ENCODE peak calls at places on chromosomes 6 and 20, in eight cellular contexts. One of them, this sample, is unnamed.

GRCh38 chr20:53750827-53751393 is 157.3 kb upstream of the ZNF217 start:
- DNase-seq in HepG2: no peak
- DNase-seq in transverse colon: peak; percentile 22
- DNase-seq in right lobe of liver: no peak
- DNase-seq in BE2C: peak; percentile 89
- DNase-seq in CD8-positive, alpha-beta T cell: peak; percentile 42
- DNase-seq in adrenal gland: no peak
- DNase-seq in IMR-90: peak; percentile 91
- DNase-seq in this sample: no peak

GRCh38 chr20:19850190-19850533 is 92.1 kb downstream of the RIN2 start:
- DNase-seq in BE2C: no peak
- DNase-seq in IMR-90: no peak
- DNase-seq in HepG2: no peak
- DNase-seq in adrenal gland: no peak
- DNase-seq in CD8-positive, alpha-beta T cell: no peak
- DNase-seq in transverse colon: no peak
- DNase-seq in right lobe of liver: no peak
- DNase-seq in this sample: peak; percentile 54

GRCh38 chr6:44608175-44608574 is 220.7 kb downstream of the CDC5L start:
- DNase-seq in HepG2: no peak
- DNase-seq in CD8-positive, alpha-beta T cell: no peak
- DNase-seq in IMR-90: no peak
- DNase-seq in right lobe of liver: no peak
- DNase-seq in transverse colon: no peak
- DNase-seq in BE2C: no peak
- DNase-seq in adrenal gland: no peak
- DNase-seq in this sample: no peak

GRCh38 chr6:19788684-19789083 is 48.5 kb upstream of the ID4 start:
- DNase-seq in BE2C: no peak
- DNase-seq in adrenal gland: no peak
- DNase-seq in HepG2: no peak
- DNase-seq in IMR-90: no peak
- DNase-seq in CD8-positive, alpha-beta T cell: no peak
- DNase-seq in right lobe of liver: no peak
- DNase-seq in transverse colon: no peak
- DNase-seq in this sample: no peak

GRCh38 chr20:34632870-34633452 is 43.9 kb downstream of the PIGU start:
- DNase-seq in adrenal gland: no peak
- DNase-seq in CD8-positive, alpha-beta T cell: no peak
- DNase-seq in BE2C: no peak
- DNase-seq in transverse colon: peak; percentile 39
- DNase-seq in IMR-90: no peak
- DNase-seq in right lobe of liver: no peak
- DNase-seq in HepG2: no peak
- DNase-seq in this sample: no peak

GRCh38 chr6:136250686-136251008 is 536 bp upstream of the MTFR2 start:
- DNase-seq in adrenal gland: no peak
- DNase-seq in CD8-positive, alpha-beta T cell: no peak
- DNase-seq in BE2C: no peak
- DNase-seq in HepG2: no peak
- DNase-seq in transverse colon: no peak
- DNase-seq in right lobe of liver: no peak
- DNase-seq in IMR-90: no peak
- DNase-seq in this sample: no peak

GRCh38 chr6:18048953-18049630 is 61.7 kb upstream of the KIF13A start:
- DNase-seq in IMR-90: no peak
- DNase-seq in transverse colon: no peak
- DNase-seq in BE2C: no peak
- DNase-seq in right lobe of liver: no peak
- DNase-seq in CD8-positive, alpha-beta T cell: no peak
- DNase-seq in adrenal gland: no peak
- DNase-seq in HepG2: no peak
- DNase-seq in this sample: no peak

GRCh38 chr6:38997128-38997761 is 51.3 kb upstream of the GLP1R start:
- DNase-seq in right lobe of liver: no peak
- DNase-seq in IMR-90: peak; percentile 12
- DNase-seq in adrenal gland: peak; percentile 4
- DNase-seq in BE2C: peak; percentile 49
- DNase-seq in CD8-positive, alpha-beta T cell: peak; percentile 39
- DNase-seq in transverse colon: no peak
- DNase-seq in HepG2: peak; percentile 29
- DNase-seq in this sample: peak; percentile 60

GRCh38 chr20:37394543-37395410 is 48.8 kb downstream of the SRC start:
- DNase-seq in right lobe of liver: peak; percentile 40
- DNase-seq in HepG2: no peak
- DNase-seq in IMR-90: no peak
- DNase-seq in adrenal gland: no peak
- DNase-seq in transverse colon: no peak
- DNase-seq in BE2C: peak; percentile 65
- DNase-seq in CD8-positive, alpha-beta T cell: peak; percentile 12
- DNase-seq in this sample: peak; percentile 48

GRCh38 chr6:1029196-1029595 is 282.7 kb upstream of the FOXQ1 start:
- DNase-seq in IMR-90: no peak
- DNase-seq in BE2C: no peak
- DNase-seq in HepG2: no peak
- DNase-seq in CD8-positive, alpha-beta T cell: no peak
- DNase-seq in transverse colon: no peak
- DNase-seq in right lobe of liver: no peak
- DNase-seq in adrenal gland: no peak
- DNase-seq in this sample: no peak

GRCh38 chr20:40506567-40506966 is 182.5 kb downstream of the MAFB start:
- DNase-seq in CD8-positive, alpha-beta T cell: no peak
- DNase-seq in transverse colon: peak; percentile 69
- DNase-seq in adrenal gland: peak; percentile 94
- DNase-seq in HepG2: peak; percentile 37
- DNase-seq in IMR-90: peak; percentile 80
- DNase-seq in BE2C: peak; percentile 32
- DNase-seq in right lobe of liver: peak; percentile 90
- DNase-seq in this sample: peak; percentile 89

GRCh38 chr20:40497781-40498691 is 191.0 kb downstream of the MAFB start:
- DNase-seq in transverse colon: peak; percentile 10
- DNase-seq in adrenal gland: peak; percentile 64
- DNase-seq in BE2C: no peak
- DNase-seq in right lobe of liver: peak; percentile 67
- DNase-seq in HepG2: no peak
- DNase-seq in CD8-positive, alpha-beta T cell: no peak
- DNase-seq in IMR-90: no peak
- DNase-seq in this sample: peak; percentile 67

GRCh38 chr20:40499416-40499815 is 189.6 kb downstream of the MAFB start:
- DNase-seq in BE2C: no peak
- DNase-seq in HepG2: no peak
- DNase-seq in transverse colon: no peak
- DNase-seq in IMR-90: no peak
- DNase-seq in adrenal gland: no peak
- DNase-seq in right lobe of liver: no peak
- DNase-seq in CD8-positive, alpha-beta T cell: no peak
- DNase-seq in this sample: no peak

GRCh38 chr20:40502431-40502992 is 186.5 kb downstream of the MAFB start:
- DNase-seq in right lobe of liver: no peak
- DNase-seq in CD8-positive, alpha-beta T cell: no peak
- DNase-seq in IMR-90: no peak
- DNase-seq in adrenal gland: no peak
- DNase-seq in BE2C: no peak
- DNase-seq in transverse colon: no peak
- DNase-seq in HepG2: no peak
- DNase-seq in this sample: no peak
- H3K4me1 ChIP-seq in right lobe of liver: no peaks in the 10 kb centered on the region
- H3K4me1 ChIP-seq in CD8-positive, alpha-beta T cell: no peaks in the 10 kb centered on the region
- H3K4me1 ChIP-seq in IMR-90: no peaks in the 10 kb centered on the region
- H3K4me1 ChIP-seq in adrenal gland: no peaks in the 10 kb centered on the region
- H3K4me1 ChIP-seq in BE2C: no peaks in the 10 kb centered on the region
- H3K4me1 ChIP-seq in transverse colon: no peaks in the 10 kb centered on the region
- H3K4me1 ChIP-seq in HepG2: no peaks in the 10 kb centered on the region
- H3K4me1 ChIP-seq in this sample: no peaks in the 10 kb centered on the region

DNA sequence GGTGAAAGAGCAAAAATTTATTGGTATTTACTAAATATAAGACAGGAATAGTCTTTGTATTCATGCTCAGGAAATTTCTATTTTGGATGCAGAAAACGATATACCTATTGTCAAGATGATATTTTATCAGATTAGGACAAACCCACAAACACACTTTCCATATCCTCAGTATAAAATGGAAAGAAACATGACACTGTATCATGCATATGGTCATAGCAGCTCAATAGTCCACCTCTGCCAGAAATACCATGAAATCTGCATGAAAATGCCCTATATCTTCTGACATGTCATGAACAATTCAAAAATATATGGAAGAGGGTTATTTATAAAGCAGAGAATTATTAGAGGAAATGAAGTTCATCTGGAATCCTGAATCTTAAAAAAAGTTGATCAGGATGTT is 11.7 kb upstream of the HINT3 start:
- DNase-seq in CD8-positive, alpha-beta T cell: no peak
- DNase-seq in adrenal gland: no peak
- DNase-seq in IMR-90: no peak
- DNase-seq in HepG2: no peak
- DNase-seq in BE2C: no peak
- DNase-seq in transverse colon: no peak
- DNase-seq in right lobe of liver: no peak
- DNase-seq in this sample: no peak
- H3K4me1 ChIP-seq in CD8-positive, alpha-beta T cell: no peaks in the 10 kb centered on the region
- H3K4me1 ChIP-seq in adrenal gland: peaks cover 29% of the 10 kb centered on the region
- H3K4me1 ChIP-seq in IMR-90: peaks cover 28% of the 10 kb centered on the region
- H3K4me1 ChIP-seq in HepG2: peaks cover 85% of the 10 kb centered on the region
- H3K4me1 ChIP-seq in BE2C: peaks cover 11% of the 10 kb centered on the region
- H3K4me1 ChIP-seq in transverse colon: peaks cover 31% of the 10 kb centered on the region
- H3K4me1 ChIP-seq in right lobe of liver: peaks cover 38% of the 10 kb centered on the region
- H3K4me1 ChIP-seq in this sample: peaks cover 8% of the 10 kb centered on the region

GRCh38 chr6:144325232-144325631 is 40.1 kb downstream of the UTRN start:
- DNase-seq in adrenal gland: no peak
- DNase-seq in transverse colon: no peak
- DNase-seq in IMR-90: no peak
- DNase-seq in CD8-positive, alpha-beta T cell: no peak
- DNase-seq in right lobe of liver: no peak
- DNase-seq in HepG2: no peak
- DNase-seq in BE2C: no peak
- DNase-seq in this sample: no peak
- H3K4me1 ChIP-seq in adrenal gland: peaks cover 15% of the 10 kb centered on the region
- H3K4me1 ChIP-seq in transverse colon: peaks cover 2% of the 10 kb centered on the region
- H3K4me1 ChIP-seq in IMR-90: peaks cover 2% of the 10 kb centered on the region
- H3K4me1 ChIP-seq in CD8-positive, alpha-beta T cell: no peaks in the 10 kb centered on the region
- H3K4me1 ChIP-seq in right lobe of liver: peaks cover 5% of the 10 kb centered on the region
- H3K4me1 ChIP-seq in HepG2: peaks cover 85% of the 10 kb centered on the region
- H3K4me1 ChIP-seq in BE2C: no peaks in the 10 kb centered on the region
- H3K4me1 ChIP-seq in this sample: peaks cover 44% of the 10 kb centered on the region

DNA sequence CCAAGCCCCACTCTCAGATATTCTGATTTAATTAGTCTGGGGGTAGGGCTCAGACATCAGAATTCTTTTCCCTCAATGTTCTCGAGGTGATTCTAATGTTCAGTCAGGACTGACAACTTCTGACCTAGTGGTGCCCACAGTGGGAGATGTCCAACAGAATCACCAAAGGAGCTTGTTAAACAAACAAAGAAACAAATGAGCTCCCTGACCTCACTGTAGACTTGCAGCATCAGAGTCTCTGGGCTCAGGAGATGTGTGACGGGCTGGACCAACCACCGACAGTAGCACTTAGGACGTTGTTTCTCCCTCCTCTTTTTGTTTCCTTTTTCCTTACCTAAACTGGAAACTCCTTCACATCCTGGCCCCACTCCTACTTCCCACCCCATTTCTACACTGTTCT is 49.3 kb downstream of the CLIC5 start:
- DNase-seq in CD8-positive, alpha-beta T cell: no peak
- DNase-seq in transverse colon: no peak
- DNase-seq in BE2C: no peak
- DNase-seq in adrenal gland: no peak
- DNase-seq in HepG2: no peak
- DNase-seq in IMR-90: no peak
- DNase-seq in right lobe of liver: no peak
- DNase-seq in this sample: no peak
- H3K4me1 ChIP-seq in CD8-positive, alpha-beta T cell: peaks cover 6% of the 10 kb centered on the region
- H3K4me1 ChIP-seq in transverse colon: peaks cover 26% of the 10 kb centered on the region
- H3K4me1 ChIP-seq in BE2C: no peaks in the 10 kb centered on the region
- H3K4me1 ChIP-seq in adrenal gland: no peaks in the 10 kb centered on the region
- H3K4me1 ChIP-seq in HepG2: no peaks in the 10 kb centered on the region
- H3K4me1 ChIP-seq in IMR-90: no peaks in the 10 kb centered on the region
- H3K4me1 ChIP-seq in right lobe of liver: no peaks in the 10 kb centered on the region
- H3K4me1 ChIP-seq in this sample: peaks cover 50% of the 10 kb centered on the region